ENCODE peak calls at places on chromosomes 6 and 20, in four cellular contexts. J, Q, Y and C are unnamed samples.

GRCh38 chr6:129748901-129749748 is 39.1 kb upstream of the ARHGAP18 start:
- DNase-seq in J (no peak), Q (no peak), Y (no peak), C (no peak)

GRCh38 chr6:117463762-117464665 is 18.5 kb upstream of the DCBLD1 start:
- DNase-seq in J (no peak), Q (no peak), Y (no peak), C (no peak)

GRCh38 chr6:121573466-121573865 is 138.0 kb downstream of the GJA1 start:
- DNase-seq in J (no peak), Q (no peak), Y (no peak), C (no peak)

GRCh38 chr6:30828027-30828962 is 56.0 kb upstream of the DDR1 start:
- DNase-seq in J (peak), Q (peak), Y (peak), C (peak)

GRCh38 chr6:142605922-142606321 is 304.1 kb downstream of the ADGRG6 start:
- DNase-seq in J (no peak), Q (no peak), Y (no peak), C (no peak)

GRCh38 chr6:116022841-116023380 is 37.8 kb downstream of the FRK start:
- DNase-seq in J (no peak), Q (no peak), Y (no peak), C (no peak)

GRCh38 chr6:124967444-124967843 is 5.2 kb downstream of the RNF217 start:
- DNase-seq in J (no peak), Q (no peak), Y (peak), C (no peak)

GRCh38 chr6:70537266-70537665 is 29.5 kb upstream of the SDHAF4 start:
- DNase-seq in J (no peak), Q (no peak), Y (no peak), C (no peak)

GRCh38 chr6:47455533-47456209 is 21.9 kb upstream of the CD2AP start:
- DNase-seq in J (no peak), Q (no peak), Y (no peak), C (no peak)

GRCh38 chr20:52410182-52410647 is 218.6 kb upstream of the ZFP64 start:
- DNase-seq in J (no peak), Q (no peak), Y (no peak), C (no peak)

GRCh38 chr20:57814529-57814928 is 104.7 kb upstream of the PMEPA1 start:
- DNase-seq in J (no peak), Q (no peak), Y (no peak), C (no peak)

GRCh38 chr6:56840467-56841371 is 114.2 kb upstream of the BEND6 start:
- DNase-seq in J (no peak), Q (peak), Y (no peak), C (peak)

GRCh38 chr6:107600111-107600510 is 110.2 kb downstream of the SOBP start:
- DNase-seq in J (peak), Q (no peak), Y (no peak), C (no peak)

DNA sequence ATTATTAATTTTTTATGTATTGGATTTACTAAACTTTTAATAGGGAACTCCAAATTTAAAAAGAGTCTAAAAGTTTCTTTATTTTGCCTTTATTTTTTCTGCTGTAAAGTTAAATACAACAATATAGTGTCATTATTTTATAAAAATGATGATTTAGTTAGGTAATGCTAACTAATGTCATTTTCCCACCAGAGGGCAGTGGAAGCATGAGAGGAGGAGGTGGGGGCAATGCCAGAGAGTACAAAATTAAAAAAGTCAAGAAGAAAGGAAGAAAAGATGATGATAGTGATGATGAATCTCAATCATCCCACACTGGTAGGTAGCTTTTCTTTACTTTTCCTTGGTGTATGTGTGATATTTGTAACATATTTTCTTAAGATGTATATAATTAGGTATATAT is 20.2 kb upstream of the FHL5 start:
- DNase-seq in J (no peak), Q (no peak), Y (no peak), C (peak)
- TF ChIP-seq HMGXB4 in J (no peak), Q (no peak), Y (no peak), C (no peak)

DNA sequence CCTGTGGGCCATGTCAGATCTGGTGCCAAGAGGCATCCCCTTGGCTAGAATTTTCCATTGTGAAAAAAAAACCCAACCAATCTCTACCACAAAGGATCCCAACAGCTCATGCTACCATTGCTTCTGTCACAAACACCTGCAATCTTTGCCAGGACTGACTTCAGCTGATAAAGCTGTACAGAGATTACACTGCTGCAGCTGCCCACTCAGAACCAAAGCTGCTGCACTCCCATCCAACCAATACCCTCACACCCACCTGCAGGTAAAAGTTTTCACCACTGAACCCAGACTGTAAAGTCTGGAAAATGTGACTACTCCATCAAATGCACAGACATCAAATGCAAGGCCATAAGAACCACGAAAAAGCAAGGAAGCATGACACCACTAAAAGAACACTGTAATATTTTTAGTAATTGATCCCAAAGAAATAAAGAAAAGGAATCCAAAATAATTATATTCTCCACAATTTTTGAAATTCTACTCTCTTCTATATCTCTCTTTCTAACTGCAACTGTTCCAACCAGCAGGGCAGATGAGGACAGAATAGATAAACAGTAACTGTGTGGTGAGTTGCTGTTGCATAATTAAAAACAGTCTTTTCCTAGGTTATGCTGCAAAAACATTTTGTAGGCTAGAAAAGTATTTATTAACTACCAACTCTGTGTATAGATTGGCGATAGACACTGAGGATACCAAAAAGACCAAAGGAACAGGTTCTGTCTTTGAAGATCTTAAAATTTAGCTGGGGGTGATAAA is 128.0 kb upstream of the MCHR2 start:
- DNase-seq in J (no peak), Q (no peak), Y (no peak), C (no peak)
- TF ChIP-seq JUN in J (no peak), Q (no peak), Y (no peak), C (no peak)

DNA sequence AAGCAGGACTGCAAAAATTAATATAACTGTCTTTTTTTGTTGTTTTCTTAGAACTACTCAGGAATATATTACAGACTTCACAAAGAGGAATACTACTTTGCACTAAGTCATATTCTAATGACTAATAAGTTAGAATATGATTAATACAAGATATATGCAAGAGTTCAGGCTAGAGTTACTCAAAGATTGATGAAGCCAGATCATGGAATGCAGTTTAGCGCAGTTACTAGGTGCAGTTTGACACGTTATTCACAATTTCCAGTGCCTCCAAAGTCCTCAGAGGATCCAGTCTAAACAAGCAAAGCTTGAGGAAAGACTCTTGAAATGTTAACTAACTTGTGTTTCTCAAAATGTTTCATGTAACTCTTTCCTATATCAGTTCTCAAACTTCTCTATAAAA is 1.2 kb upstream of the MYCT1 start:
- DNase-seq in J (no peak), Q (no peak), Y (no peak), C (no peak)
- TF ChIP-seq HMGXB4 in J (no peak), Q (no peak), Y (no peak), C (no peak)

DNA sequence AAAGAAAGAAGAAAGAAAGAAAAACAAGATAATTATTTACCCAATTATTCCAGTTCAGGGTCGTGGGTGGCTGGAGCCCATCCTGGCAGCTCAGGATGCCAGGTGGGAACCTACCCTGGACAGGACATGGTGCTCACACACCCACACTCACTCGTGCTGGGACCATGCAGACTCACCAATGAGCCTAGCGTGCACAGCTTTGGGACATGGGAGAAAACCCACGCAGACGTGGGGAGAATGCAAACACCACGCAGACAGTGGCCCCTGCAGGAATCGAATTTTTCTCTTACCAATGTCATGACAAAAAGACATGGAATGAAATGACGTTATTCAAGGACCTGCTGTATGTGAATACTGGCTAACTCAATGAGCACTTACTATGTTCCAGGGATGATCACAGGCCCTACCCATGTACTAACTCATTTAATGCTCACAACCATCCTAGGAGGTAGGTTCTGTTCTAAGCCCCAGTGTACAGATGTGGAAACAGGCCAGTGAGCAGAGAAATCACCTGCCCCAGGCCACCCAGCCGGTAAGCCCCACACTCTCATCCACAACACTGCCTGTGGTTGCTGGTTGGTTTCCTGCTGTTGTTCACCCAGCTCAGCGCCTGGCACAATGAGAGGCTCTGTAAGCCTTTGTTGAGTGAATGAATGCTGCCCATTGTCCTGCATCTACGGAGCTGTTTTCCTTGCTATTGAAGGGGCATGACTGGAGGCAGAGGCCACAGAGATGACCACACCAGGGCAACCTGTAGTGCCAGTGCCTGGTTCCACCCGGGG is 6.8 kb upstream of the PI16 start:
- DNase-seq in J (peak), Q (no peak), Y (no peak), C (no peak)
- TF ChIP-seq JUN in J (no peak), Q (no peak), Y (no peak), C (no peak)

GRCh38 chr20:63686492-63687321 is 9.7 kb upstream of the TNFRSF6B start:
- DNase-seq in J (no peak), Q (no peak), Y (no peak), C (peak)
- TF ChIP-seq HMGXB4 in J (no peak), Q (no peak), Y (no peak), C (no peak)

GRCh38 chr6:110474500-110474899 is 1.9 kb downstream of the SLC22A16 start:
- DNase-seq in J (no peak), Q (no peak), Y (no peak), C (no peak)

GRCh38 chr6:110471966-110472365 is 4.4 kb downstream of the SLC22A16 start:
- DNase-seq in J (no peak), Q (no peak), Y (no peak), C (no peak)

GRCh38 chr6:110472739-110473138 is 3.7 kb downstream of the SLC22A16 start:
- DNase-seq in J (no peak), Q (no peak), Y (no peak), C (no peak)

GRCh38 chr6:110475255-110475654 is 1.2 kb downstream of the SLC22A16 start:
- DNase-seq in J (no peak), Q (no peak), Y (no peak), C (no peak)

DNA sequence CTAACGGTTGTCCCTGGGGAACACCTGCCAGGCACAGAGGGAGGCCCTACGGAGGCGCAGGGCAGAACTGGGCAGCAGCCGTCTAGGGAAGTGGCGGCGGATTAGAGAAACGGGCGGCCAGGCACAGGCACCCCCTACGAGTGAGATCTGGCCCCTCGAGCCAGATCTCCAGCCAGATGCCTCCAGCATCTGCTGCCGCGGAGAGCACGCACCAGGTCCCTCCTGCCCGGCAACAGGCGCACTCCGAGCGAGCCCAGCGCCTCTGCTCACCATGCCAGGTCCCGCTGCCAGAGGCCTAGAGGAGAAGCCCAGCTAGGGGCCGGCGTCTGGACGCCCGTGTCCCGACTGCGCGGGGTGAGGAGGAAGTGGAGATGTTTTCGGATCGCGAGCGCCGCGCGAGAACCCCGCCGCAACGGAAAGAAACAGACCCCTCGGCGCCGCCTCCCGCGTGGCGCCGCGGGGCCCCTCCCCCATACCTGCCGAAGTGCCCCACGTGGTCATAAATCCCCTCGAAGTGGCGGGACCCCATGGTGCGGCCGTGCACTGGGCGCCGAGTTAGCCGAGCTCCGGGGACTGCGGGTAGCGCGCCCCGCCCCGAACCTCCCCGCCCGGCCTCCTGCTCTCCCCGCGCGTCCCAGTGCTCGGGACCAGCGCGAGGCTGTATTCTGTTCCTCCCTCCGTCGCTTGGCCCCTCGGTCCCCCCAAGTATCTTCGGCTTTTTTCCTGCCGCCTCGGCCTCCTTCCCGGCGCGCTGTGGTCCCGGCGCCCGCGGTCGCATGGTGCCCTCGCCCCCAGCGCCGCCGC is at the start of gene SLC22A16:
- DNase-seq in J (peak), Q (no peak), Y (no peak), C (no peak)
- TF ChIP-seq JUN in J (no peak), Q (no peak), Y (no peak), C (no peak)

DNA sequence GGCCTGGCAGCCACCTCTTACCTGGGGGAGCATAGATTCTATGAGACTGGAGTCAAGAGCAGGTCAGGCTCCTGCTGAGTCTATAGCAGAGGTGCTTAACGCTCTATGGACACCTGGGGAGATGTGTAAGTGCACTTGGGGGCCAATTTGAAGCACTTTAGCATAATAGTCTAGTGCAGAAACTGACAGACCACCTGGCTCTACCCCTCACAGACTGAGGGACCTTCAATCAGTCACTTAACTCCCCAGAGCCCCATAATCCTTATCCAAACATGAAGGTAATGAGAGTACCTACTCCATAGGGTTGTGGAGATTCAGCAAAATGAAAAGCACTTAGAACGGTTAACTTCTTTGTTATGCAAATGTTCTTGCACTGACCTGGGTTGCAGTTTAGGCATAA is 87.3 kb upstream of the SLC22A16 start:
- DNase-seq in J (no peak), Q (no peak), Y (no peak), C (no peak)
- TF ChIP-seq HMGXB4 in J (no peak), Q (no peak), Y (no peak), C (no peak)

DNA sequence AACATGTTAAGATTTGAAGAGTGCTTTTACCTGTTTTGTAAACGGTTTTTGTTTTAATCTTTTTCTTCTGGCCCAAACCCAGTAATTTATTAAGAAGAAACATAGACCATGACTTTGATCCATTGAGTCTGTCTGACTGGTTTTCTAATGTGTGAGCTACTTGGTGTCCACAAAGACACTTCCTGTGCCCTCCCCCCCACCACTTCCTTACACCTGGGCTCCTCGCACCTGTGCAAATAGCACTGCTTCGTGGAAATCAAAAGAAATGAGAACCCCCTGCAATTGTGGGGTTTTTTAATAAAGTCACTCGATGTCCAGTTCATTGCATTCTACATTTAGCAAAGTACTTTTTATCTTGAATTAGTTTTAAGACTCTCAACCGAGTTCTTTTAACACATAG is 65.5 kb downstream of the SMOC2 start:
- DNase-seq in J (no peak), Q (no peak), Y (no peak), C (no peak)
- TF ChIP-seq JUN in J (no peak), Q (no peak), Y (no peak), C (no peak)

GRCh38 chr6:136641873-136642465 is 91.7 kb upstream of the MAP7 start:
- DNase-seq in J (no peak), Q (no peak), Y (no peak), C (no peak)

GRCh38 chr6:136644597-136644952 is 94.4 kb upstream of the MAP7 start:
- DNase-seq in J (no peak), Q (no peak), Y (no peak), C (no peak)

GRCh38 chr6:136647363-136647763 is 97.1 kb upstream of the MAP7 start:
- DNase-seq in J (no peak), Q (no peak), Y (no peak), C (no peak)

GRCh38 chr6:136643850-136644596 is 93.8 kb upstream of the MAP7 start:
- DNase-seq in J (peak), Q (peak), Y (peak), C (peak)

GRCh38 chr6:136646377-136646776 is 96.2 kb upstream of the MAP7 start:
- DNase-seq in J (no peak), Q (no peak), Y (no peak), C (no peak)
- TF ChIP-seq HMGXB4 in J (no peak), Q (no peak), Y (no peak), C (no peak)

GRCh38 chr6:152401978-152402377 is 235.2 kb downstream of the SYNE1 start:
- DNase-seq in J (no peak), Q (no peak), Y (no peak), C (peak)
- TF ChIP-seq JUN in J (no peak), Q (no peak), Y (no peak), C (no peak)